ENCODE peak calls at places on chromosomes 16 and 17, in five cellular contexts. T is IMR-90, S is SK-N-SH, N is HepG2, E is GM12878. U is an unnamed sample.

GRCh38 chr17:68567035-68567434 is 34.1 kb downstream of the FAM20A start:
- DNase-seq in S (no peak), N (peak), T (no peak), E (no peak), U (no peak)

GRCh38 chr16:67855789-67856188 is 8.3 kb upstream of the CENPT start:
- DNase-seq in E (no peak), S (no peak), N (no peak), T (no peak), U (no peak)

GRCh38 chr17:50356418-50356817 is 10.5 kb downstream of the XYLT2 start:
- DNase-seq in E (no peak), S (no peak), T (no peak), N (no peak), U (no peak)

GRCh38 chr16:86978445-86979030 is 338.7 kb downstream of the C16orf95 start:
- DNase-seq in T (no peak), E (no peak), S (no peak), N (no peak), U (no peak)

GRCh38 chr16:6211644-6212043 is 1114.0 kb upstream of the EEF2KMT start:
- DNase-seq in N (no peak), T (no peak), S (no peak), E (no peak), U (no peak)

GRCh38 chr17:76271669-76272540 is 6.8 kb downstream of the UBALD2 start:
- DNase-seq in S (peak), E (peak), N (no peak), T (no peak), U (peak)

GRCh38 chr16:71479420-71479819 is 9.7 kb downstream of the ZNF19 start:
- DNase-seq in N (peak), S (peak), E (no peak), T (peak), U (peak)

GRCh38 chr17:49676276-49676868 is 1.5 kb downstream of the SPOP start:
- DNase-seq in N (no peak), S (no peak), E (peak), T (peak), U (peak)

GRCh38 chr17:79977161-79977631 is 58.5 kb downstream of the TBC1D16 start:
- DNase-seq in S (peak), N (no peak), T (no peak), E (no peak), U (no peak)

GRCh38 chr17:60145006-60145935 is 4.5 kb upstream of the CA4 start:
- DNase-seq in S (peak), E (no peak), N (no peak), T (no peak), U (no peak)

GRCh38 chr17:58541249-58541648 is 26.8 kb upstream of the MTMR4 start:
- DNase-seq in S (no peak), E (no peak), N (no peak), T (no peak), U (peak)

GRCh38 chr16:85553436-85554113 is 59.5 kb upstream of the GSE1 start:
- DNase-seq in N (peak), S (no peak), E (no peak), T (peak), U (no peak)

GRCh38 chr16:12999368-12999767 is 98.0 kb downstream of the SHISA9 start:
- DNase-seq in E (no peak), S (no peak), N (no peak), T (no peak), U (no peak)

GRCh38 chr16:17724242-17724898 is 253.6 kb upstream of the XYLT1 start:
- DNase-seq in S (no peak), T (peak), N (no peak), E (no peak), U (peak)

DNA sequence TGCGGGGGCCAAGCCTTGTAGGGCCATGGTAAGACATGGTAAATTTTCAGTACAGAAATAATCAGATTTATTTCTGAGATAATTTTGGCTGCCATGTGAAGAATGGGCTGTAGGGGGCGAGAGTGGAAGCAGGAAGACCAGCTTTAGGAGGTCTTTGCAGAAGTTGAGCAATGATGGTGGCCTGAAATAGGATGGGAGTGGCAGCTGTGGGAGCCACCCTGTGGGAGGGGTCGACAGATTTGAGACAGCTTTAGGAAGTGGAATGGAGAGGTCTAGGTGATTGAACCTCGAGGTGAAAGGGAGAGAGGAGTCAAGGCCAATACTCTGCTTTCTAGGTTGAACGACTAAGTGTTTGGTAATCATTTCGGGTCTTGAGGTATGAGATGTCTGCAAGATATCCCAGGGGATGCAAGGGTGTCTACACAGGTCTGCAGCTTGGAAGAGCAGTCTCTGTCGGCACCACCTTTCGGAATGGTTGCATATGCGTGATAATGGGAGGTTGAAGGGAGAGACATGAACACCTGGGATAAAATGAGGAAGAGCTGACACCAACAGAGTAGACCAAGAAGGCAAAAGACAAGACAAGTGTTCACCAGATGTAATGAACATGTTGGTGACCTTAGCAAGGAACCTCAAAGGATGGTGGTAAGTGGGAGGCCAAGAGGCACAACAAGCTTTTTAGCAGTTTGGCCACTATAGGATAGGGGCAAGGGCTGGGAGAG is 4.2 kb upstream of the ATXN7L3 start:
- DNase-seq in E (no peak), T (peak), S (peak), N (peak), U (peak)
- TF ChIP-seq MXI1 in E (no peak), T (no peak), S (no peak), N (no peak), U (no peak)

DNA sequence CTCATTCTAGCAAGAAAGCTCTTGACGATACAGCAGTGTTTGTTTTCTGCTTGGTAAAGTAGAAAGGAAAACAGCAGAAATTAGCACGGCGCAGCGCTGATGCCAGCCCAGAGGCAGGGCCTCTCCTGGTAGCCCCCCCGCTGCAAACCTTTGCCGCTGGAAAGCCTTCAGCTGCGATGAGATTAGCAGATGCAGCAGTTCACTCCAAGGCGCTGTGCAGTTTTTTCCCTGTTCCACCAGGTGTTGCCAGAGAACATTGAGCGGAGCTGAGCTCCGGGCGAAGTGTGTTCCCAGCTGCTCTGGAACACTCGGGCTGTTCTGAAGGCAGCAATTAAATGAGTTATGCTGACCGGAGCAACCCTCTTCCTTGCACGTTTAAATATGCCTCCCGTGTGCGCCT is 72.5 kb downstream of the RBFOX1 start:
- DNase-seq in T (no peak), E (no peak), N (peak), S (peak), U (peak)
- TF ChIP-seq MXI1 in T (no peak), E (no peak), N (no peak), S (no peak), U (no peak)

GRCh38 chr17:64424318-64424717 is 24.6 kb upstream of the MILR1 start:
- DNase-seq in N (no peak), T (no peak), E (no peak), S (no peak), U (no peak)

GRCh38 chr17:64426584-64426983 is 22.3 kb upstream of the MILR1 start:
- DNase-seq in S (no peak), N (no peak), T (no peak), E (no peak), U (no peak)

GRCh38 chr17:64425191-64425590 is 23.7 kb upstream of the MILR1 start:
- DNase-seq in S (no peak), T (no peak), E (no peak), N (no peak), U (no peak)

GRCh38 chr17:64420143-64420670 is 28.7 kb upstream of the MILR1 start:
- DNase-seq in N (peak), E (no peak), T (peak), S (peak), U (peak)

GRCh38 chr17:64423881-64424280 is 25.0 kb upstream of the MILR1 start:
- DNase-seq in N (no peak), E (no peak), S (no peak), T (no peak), U (no peak)
- TF ChIP-seq MXI1 in N (no peak), E (no peak), S (no peak), T (no peak), U (no peak)

DNA sequence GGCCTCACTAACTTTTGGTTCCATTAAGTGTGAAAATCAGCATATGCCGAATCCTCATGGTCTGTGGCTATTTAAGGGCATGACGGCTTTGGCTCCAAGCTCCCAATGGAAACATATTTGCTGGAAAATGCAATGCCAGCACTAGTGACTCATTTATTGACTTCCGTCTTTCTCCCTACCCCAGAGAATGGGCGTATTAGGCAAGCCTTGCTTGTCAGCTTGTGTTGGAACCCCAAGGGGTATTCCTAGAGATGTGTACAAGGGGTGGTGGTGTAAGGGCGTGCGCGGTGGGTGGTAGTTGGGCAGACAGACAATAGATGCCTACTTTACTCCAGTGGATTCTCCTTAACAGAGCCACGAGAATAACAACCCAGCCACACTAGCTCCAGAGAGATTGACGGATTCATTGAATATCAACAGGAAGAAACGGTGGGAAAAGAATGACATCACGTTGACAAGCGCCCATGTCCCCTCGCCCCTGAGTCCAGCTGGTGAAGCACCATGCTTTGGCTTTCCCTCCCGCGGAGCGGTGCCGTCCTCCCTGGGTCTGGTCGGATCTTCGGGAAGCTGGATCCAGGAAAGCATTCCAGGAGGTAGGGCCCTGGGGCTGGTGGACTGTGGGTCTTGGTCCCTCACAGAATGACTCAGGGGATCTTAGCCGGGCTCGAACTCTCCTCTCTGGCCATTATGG is 10.3 kb downstream of the CD300LB start:
- DNase-seq in S (no peak), N (no peak), E (no peak), T (no peak), U (no peak)
- TF ChIP-seq MXI1 in S (no peak), N (no peak), E (no peak), T (no peak), U (no peak)

GRCh38 chr17:67484261-67484660 is 107.2 kb downstream of the PITPNC1 start:
- DNase-seq in S (no peak), E (no peak), T (no peak), N (no peak), U (no peak)
- TF ChIP-seq MXI1 in S (no peak), E (no peak), T (no peak), N (no peak), U (no peak)

DNA sequence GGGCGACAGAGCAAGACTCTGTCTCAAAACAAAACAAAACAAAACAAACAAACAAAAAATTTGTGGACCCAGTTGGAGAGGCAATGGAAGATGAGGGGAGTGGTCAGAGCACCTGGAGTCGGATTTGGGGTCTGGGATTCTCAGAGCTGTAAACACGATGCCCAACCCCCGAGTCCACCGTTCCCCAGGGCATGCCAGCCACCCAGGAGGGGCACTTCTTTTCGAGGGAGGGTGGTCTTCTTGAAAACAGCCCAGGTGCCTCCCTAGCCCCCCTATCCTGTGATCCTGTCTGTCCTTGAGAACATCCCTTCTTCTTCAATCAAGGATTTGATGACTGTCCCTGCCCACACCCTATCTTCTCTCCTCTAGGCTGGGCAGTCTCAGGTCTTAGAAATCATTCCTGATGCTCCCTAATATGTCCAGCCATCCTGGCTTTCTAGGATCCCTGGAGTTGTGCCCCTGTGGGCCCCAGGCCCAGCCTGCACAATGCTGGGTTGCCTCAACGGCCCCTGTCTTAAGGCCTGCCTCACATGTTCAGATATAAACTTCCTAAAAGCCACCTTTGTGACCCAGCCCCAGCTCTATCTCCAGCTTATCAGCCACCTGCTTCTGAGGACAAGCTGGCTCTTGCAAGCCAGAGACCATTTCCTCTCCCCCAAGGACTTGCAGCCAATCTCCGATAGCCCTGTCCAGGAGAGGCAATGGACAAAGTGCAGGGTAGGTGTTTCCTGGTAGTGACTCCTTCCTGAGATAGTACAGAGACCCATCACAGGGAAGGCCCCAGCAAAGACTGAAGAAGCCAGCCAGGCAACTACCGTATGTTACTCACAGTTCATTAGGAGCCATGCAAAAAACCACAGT is 2.9 kb upstream of the SLC13A2 start:
- DNase-seq in E (no peak), T (no peak), N (no peak), S (no peak), U (peak)
- TF ChIP-seq MXI1 in E (no peak), T (no peak), N (no peak), S (no peak), U (no peak)

GRCh38 chr17:17351901-17352781 is 49.0 kb downstream of the NT5M start:
- DNase-seq in E (no peak), N (peak), S (peak), T (peak), U (peak)

GRCh38 chr17:17349724-17350106 is 46.5 kb downstream of the NT5M start:
- DNase-seq in N (no peak), S (no peak), T (no peak), E (no peak), U (no peak)

GRCh38 chr17:17351356-17351891 is 48.3 kb downstream of the NT5M start:
- DNase-seq in S (no peak), T (no peak), N (no peak), E (no peak), U (no peak)

GRCh38 chr17:17348872-17349723 is 45.9 kb downstream of the NT5M start:
- DNase-seq in S (peak), T (no peak), N (peak), E (no peak), U (no peak)

DNA sequence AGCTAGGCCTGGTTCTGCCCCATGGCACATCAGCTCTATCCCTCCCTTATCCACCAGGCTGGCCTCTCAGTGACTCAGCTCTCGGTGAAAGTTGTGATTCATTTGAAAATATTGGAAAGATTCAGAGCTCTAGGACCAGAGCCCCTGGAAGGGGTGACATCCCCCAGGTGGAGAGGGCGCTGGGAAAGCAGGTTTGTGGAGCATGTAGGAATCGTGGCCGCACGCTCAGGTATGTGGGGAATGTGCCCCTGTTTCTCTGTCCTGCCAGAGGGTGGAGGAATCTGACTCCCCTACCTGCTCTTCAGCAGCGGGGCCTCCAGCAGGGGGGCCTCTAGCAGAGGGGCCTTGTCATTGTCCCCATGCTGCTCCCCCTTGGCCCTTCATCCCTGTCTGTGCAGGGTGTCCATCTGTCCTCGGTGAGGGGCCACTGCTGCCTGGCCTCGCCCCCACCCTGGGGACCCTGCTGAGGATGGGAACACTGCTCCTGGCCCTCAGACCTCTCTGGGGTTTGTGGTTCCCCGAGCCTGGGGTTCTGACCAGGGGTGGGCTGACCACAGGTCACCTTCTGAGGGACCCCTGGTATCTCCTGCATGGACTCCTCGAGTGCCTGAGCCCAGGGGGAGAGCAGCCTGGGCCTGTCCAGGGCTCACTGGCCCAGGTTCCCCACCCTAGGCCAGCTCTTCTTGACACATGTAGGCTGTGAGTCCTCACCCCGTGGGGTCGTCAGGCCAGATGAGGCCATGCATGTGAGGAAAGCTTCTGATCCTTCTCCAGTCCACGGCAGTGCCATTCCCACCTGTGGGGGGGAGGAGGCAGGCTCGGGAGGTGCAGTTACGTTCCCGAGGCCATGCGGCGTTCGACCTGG is 47.5 kb downstream of the NT5M start:
- DNase-seq in E (no peak), T (peak), N (no peak), S (no peak), U (no peak)
- TF ChIP-seq MXI1 in E (no peak), T (no peak), N (no peak), S (no peak), U (no peak)

U was measured in K562.